ENCODE peak calls at places on chromosomes 13 and 19, in ten cellular contexts. One of them, this sample, is unnamed.
A peak's percentile ranks its signal among the peaks of the same experiment; 100 is the strongest.

GRCh38 chr19:48614436-48615144 is at the start of gene FAM83E:
- DNase-seq in activated T-cell treated with anti-CD3 and anti-CD28 coated beads for 1 hour: no peak
- DNase-seq in T-helper 2 cell: no peak
- DNase-seq in body of pancreas: peak; percentile 75
- DNase-seq in NCI-H748 treated with DMSO at 0.1 percent for 48 hours: no peak
- DNase-seq in pulmonary artery endothelial cell: no peak
- DNase-seq in stimulated activated CD4-positive, alpha-beta T cell treated with anti-CD3 and anti-CD28 coated beads, Interleukin-4, amount 100 ng/mL, for 1 hour: no peak
- DNase-seq in cardiac muscle cell: no peak
- DNase-seq in iPS-NIHi11: peak; percentile 85
- DNase-seq in breast epithelium: no peak
- DNase-seq in this sample: no peak

GRCh38 chr19:19587776-19588175 is 30.7 kb downstream of the PBX4 start:
- DNase-seq in T-helper 2 cell: no peak
- DNase-seq in NCI-H748 treated with DMSO at 0.1 percent for 48 hours: no peak
- DNase-seq in activated T-cell treated with anti-CD3 and anti-CD28 coated beads for 1 hour: no peak
- DNase-seq in cardiac muscle cell: no peak
- DNase-seq in iPS-NIHi11: no peak
- DNase-seq in body of pancreas: no peak
- DNase-seq in pulmonary artery endothelial cell: no peak
- DNase-seq in stimulated activated CD4-positive, alpha-beta T cell treated with anti-CD3 and anti-CD28 coated beads, Interleukin-4, amount 100 ng/mL, for 1 hour: no peak
- DNase-seq in breast epithelium: no peak
- DNase-seq in this sample: no peak

GRCh38 chr19:8120636-8121480 is 28.5 kb downstream of the FBN3 start:
- DNase-seq in NCI-H748 treated with DMSO at 0.1 percent for 48 hours: no peak
- DNase-seq in stimulated activated CD4-positive, alpha-beta T cell treated with anti-CD3 and anti-CD28 coated beads, Interleukin-4, amount 100 ng/mL, for 1 hour: no peak
- DNase-seq in activated T-cell treated with anti-CD3 and anti-CD28 coated beads for 1 hour: no peak
- DNase-seq in T-helper 2 cell: no peak
- DNase-seq in pulmonary artery endothelial cell: no peak
- DNase-seq in breast epithelium: no peak
- DNase-seq in cardiac muscle cell: no peak
- DNase-seq in iPS-NIHi11: peak; percentile 47
- DNase-seq in body of pancreas: no peak
- DNase-seq in this sample: no peak

GRCh38 chr13:21657538-21657937 is 13.3 kb upstream of the FGF9 start:
- DNase-seq in iPS-NIHi11: no peak
- DNase-seq in breast epithelium: no peak
- DNase-seq in cardiac muscle cell: peak; percentile 34
- DNase-seq in T-helper 2 cell: no peak
- DNase-seq in body of pancreas: no peak
- DNase-seq in pulmonary artery endothelial cell: no peak
- DNase-seq in NCI-H748 treated with DMSO at 0.1 percent for 48 hours: no peak
- DNase-seq in stimulated activated CD4-positive, alpha-beta T cell treated with anti-CD3 and anti-CD28 coated beads, Interleukin-4, amount 100 ng/mL, for 1 hour: no peak
- DNase-seq in activated T-cell treated with anti-CD3 and anti-CD28 coated beads for 1 hour: no peak
- DNase-seq in this sample: no peak

GRCh38 chr19:5503598-5503997 is 48.4 kb downstream of the ZNRF4 start:
- DNase-seq in pulmonary artery endothelial cell: no peak
- DNase-seq in T-helper 2 cell: no peak
- DNase-seq in body of pancreas: no peak
- DNase-seq in iPS-NIHi11: no peak
- DNase-seq in NCI-H748 treated with DMSO at 0.1 percent for 48 hours: no peak
- DNase-seq in breast epithelium: no peak
- DNase-seq in stimulated activated CD4-positive, alpha-beta T cell treated with anti-CD3 and anti-CD28 coated beads, Interleukin-4, amount 100 ng/mL, for 1 hour: no peak
- DNase-seq in cardiac muscle cell: no peak
- DNase-seq in activated T-cell treated with anti-CD3 and anti-CD28 coated beads for 1 hour: no peak
- DNase-seq in this sample: no peak

GRCh38 chr13:26179344-26179743 is 42.8 kb downstream of the RNF6 start:
- DNase-seq in T-helper 2 cell: no peak
- DNase-seq in activated T-cell treated with anti-CD3 and anti-CD28 coated beads for 1 hour: no peak
- DNase-seq in breast epithelium: no peak
- DNase-seq in pulmonary artery endothelial cell: no peak
- DNase-seq in body of pancreas: no peak
- DNase-seq in NCI-H748 treated with DMSO at 0.1 percent for 48 hours: no peak
- DNase-seq in stimulated activated CD4-positive, alpha-beta T cell treated with anti-CD3 and anti-CD28 coated beads, Interleukin-4, amount 100 ng/mL, for 1 hour: no peak
- DNase-seq in iPS-NIHi11: no peak
- DNase-seq in cardiac muscle cell: no peak
- DNase-seq in this sample: no peak

GRCh38 chr19:3770136-3771032 is 1.6 kb downstream of the RAX2 start:
- DNase-seq in body of pancreas: no peak
- DNase-seq in NCI-H748 treated with DMSO at 0.1 percent for 48 hours: no peak
- DNase-seq in stimulated activated CD4-positive, alpha-beta T cell treated with anti-CD3 and anti-CD28 coated beads, Interleukin-4, amount 100 ng/mL, for 1 hour: no peak
- DNase-seq in T-helper 2 cell: no peak
- DNase-seq in activated T-cell treated with anti-CD3 and anti-CD28 coated beads for 1 hour: no peak
- DNase-seq in iPS-NIHi11: peak; percentile 67
- DNase-seq in cardiac muscle cell: no peak
- DNase-seq in pulmonary artery endothelial cell: no peak
- DNase-seq in breast epithelium: no peak
- DNase-seq in this sample: no peak

GRCh38 chr13:44432595-44432994 is 59.0 kb downstream of the SERP2 start:
- DNase-seq in iPS-NIHi11: no peak
- DNase-seq in stimulated activated CD4-positive, alpha-beta T cell treated with anti-CD3 and anti-CD28 coated beads, Interleukin-4, amount 100 ng/mL, for 1 hour: no peak
- DNase-seq in T-helper 2 cell: no peak
- DNase-seq in body of pancreas: no peak
- DNase-seq in pulmonary artery endothelial cell: no peak
- DNase-seq in breast epithelium: no peak
- DNase-seq in cardiac muscle cell: no peak
- DNase-seq in NCI-H748 treated with DMSO at 0.1 percent for 48 hours: no peak
- DNase-seq in activated T-cell treated with anti-CD3 and anti-CD28 coated beads for 1 hour: no peak
- DNase-seq in this sample: no peak

GRCh38 chr19:38918526-38918925 is 6.5 kb upstream of the CCER2 start:
- DNase-seq in pulmonary artery endothelial cell: no peak
- DNase-seq in iPS-NIHi11: no peak
- DNase-seq in NCI-H748 treated with DMSO at 0.1 percent for 48 hours: no peak
- DNase-seq in stimulated activated CD4-positive, alpha-beta T cell treated with anti-CD3 and anti-CD28 coated beads, Interleukin-4, amount 100 ng/mL, for 1 hour: no peak
- DNase-seq in body of pancreas: no peak
- DNase-seq in breast epithelium: no peak
- DNase-seq in cardiac muscle cell: no peak
- DNase-seq in activated T-cell treated with anti-CD3 and anti-CD28 coated beads for 1 hour: no peak
- DNase-seq in T-helper 2 cell: no peak
- DNase-seq in this sample: peak; percentile 42

GRCh38 chr13:49814551-49815270 is 22.2 kb upstream of the KPNA3 start:
- DNase-seq in cardiac muscle cell: no peak
- DNase-seq in iPS-NIHi11: no peak
- DNase-seq in activated T-cell treated with anti-CD3 and anti-CD28 coated beads for 1 hour: no peak
- DNase-seq in stimulated activated CD4-positive, alpha-beta T cell treated with anti-CD3 and anti-CD28 coated beads, Interleukin-4, amount 100 ng/mL, for 1 hour: no peak
- DNase-seq in body of pancreas: no peak
- DNase-seq in pulmonary artery endothelial cell: no peak
- DNase-seq in T-helper 2 cell: no peak
- DNase-seq in NCI-H748 treated with DMSO at 0.1 percent for 48 hours: no peak
- DNase-seq in breast epithelium: no peak
- DNase-seq in this sample: no peak

GRCh38 chr13:48596128-48596429 is 57.6 kb upstream of the CYSLTR2 start:
- DNase-seq in breast epithelium: no peak
- DNase-seq in T-helper 2 cell: no peak
- DNase-seq in iPS-NIHi11: no peak
- DNase-seq in stimulated activated CD4-positive, alpha-beta T cell treated with anti-CD3 and anti-CD28 coated beads, Interleukin-4, amount 100 ng/mL, for 1 hour: no peak
- DNase-seq in cardiac muscle cell: no peak
- DNase-seq in body of pancreas: peak; percentile 60
- DNase-seq in pulmonary artery endothelial cell: no peak
- DNase-seq in NCI-H748 treated with DMSO at 0.1 percent for 48 hours: no peak
- DNase-seq in activated T-cell treated with anti-CD3 and anti-CD28 coated beads for 1 hour: no peak
- DNase-seq in this sample: no peak

GRCh38 chr13:47632311-47632710 is 368.8 kb downstream of the SUCLA2 start:
- DNase-seq in breast epithelium: no peak
- DNase-seq in NCI-H748 treated with DMSO at 0.1 percent for 48 hours: no peak
- DNase-seq in T-helper 2 cell: peak; percentile 22
- DNase-seq in stimulated activated CD4-positive, alpha-beta T cell treated with anti-CD3 and anti-CD28 coated beads, Interleukin-4, amount 100 ng/mL, for 1 hour: no peak
- DNase-seq in body of pancreas: no peak
- DNase-seq in activated T-cell treated with anti-CD3 and anti-CD28 coated beads for 1 hour: no peak
- DNase-seq in pulmonary artery endothelial cell: no peak
- DNase-seq in iPS-NIHi11: no peak
- DNase-seq in cardiac muscle cell: no peak
- DNase-seq in this sample: no peak

GRCh38 chr13:112161441-112162301 is 94.7 kb downstream of the SOX1 start:
- DNase-seq in body of pancreas: no peak
- DNase-seq in cardiac muscle cell: no peak
- DNase-seq in iPS-NIHi11: peak; percentile 79
- DNase-seq in pulmonary artery endothelial cell: no peak
- DNase-seq in breast epithelium: peak; percentile 14
- DNase-seq in T-helper 2 cell: no peak
- DNase-seq in activated T-cell treated with anti-CD3 and anti-CD28 coated beads for 1 hour: no peak
- DNase-seq in stimulated activated CD4-positive, alpha-beta T cell treated with anti-CD3 and anti-CD28 coated beads, Interleukin-4, amount 100 ng/mL, for 1 hour: no peak
- DNase-seq in NCI-H748 treated with DMSO at 0.1 percent for 48 hours: peak; percentile 13
- DNase-seq in this sample: no peak

GRCh38 chr19:5030822-5031221 is 61.9 kb downstream of the KDM4B start:
- DNase-seq in NCI-H748 treated with DMSO at 0.1 percent for 48 hours: no peak
- DNase-seq in iPS-NIHi11: no peak
- DNase-seq in breast epithelium: no peak
- DNase-seq in body of pancreas: no peak
- DNase-seq in activated T-cell treated with anti-CD3 and anti-CD28 coated beads for 1 hour: no peak
- DNase-seq in stimulated activated CD4-positive, alpha-beta T cell treated with anti-CD3 and anti-CD28 coated beads, Interleukin-4, amount 100 ng/mL, for 1 hour: no peak
- DNase-seq in pulmonary artery endothelial cell: no peak
- DNase-seq in T-helper 2 cell: no peak
- DNase-seq in cardiac muscle cell: no peak
- DNase-seq in this sample: no peak

GRCh38 chr13:53189162-53189561 is 160.5 kb downstream of the OLFM4 start:
- DNase-seq in body of pancreas: no peak
- DNase-seq in pulmonary artery endothelial cell: no peak
- DNase-seq in cardiac muscle cell: no peak
- DNase-seq in NCI-H748 treated with DMSO at 0.1 percent for 48 hours: no peak
- DNase-seq in activated T-cell treated with anti-CD3 and anti-CD28 coated beads for 1 hour: no peak
- DNase-seq in iPS-NIHi11: no peak
- DNase-seq in stimulated activated CD4-positive, alpha-beta T cell treated with anti-CD3 and anti-CD28 coated beads, Interleukin-4, amount 100 ng/mL, for 1 hour: no peak
- DNase-seq in breast epithelium: no peak
- DNase-seq in T-helper 2 cell: no peak
- DNase-seq in this sample: no peak

GRCh38 chr13:74839656-74840055 is 642.3 kb downstream of the TBC1D4 start:
- DNase-seq in breast epithelium: no peak
- DNase-seq in iPS-NIHi11: no peak
- DNase-seq in NCI-H748 treated with DMSO at 0.1 percent for 48 hours: no peak
- DNase-seq in pulmonary artery endothelial cell: no peak
- DNase-seq in cardiac muscle cell: peak; percentile 4
- DNase-seq in body of pancreas: no peak
- DNase-seq in activated T-cell treated with anti-CD3 and anti-CD28 coated beads for 1 hour: no peak
- DNase-seq in T-helper 2 cell: no peak
- DNase-seq in stimulated activated CD4-positive, alpha-beta T cell treated with anti-CD3 and anti-CD28 coated beads, Interleukin-4, amount 100 ng/mL, for 1 hour: no peak
- DNase-seq in this sample: no peak

GRCh38 chr13:110634558-110634957 is 19.2 kb downstream of the NAXD start:
- DNase-seq in NCI-H748 treated with DMSO at 0.1 percent for 48 hours: no peak
- DNase-seq in T-helper 2 cell: no peak
- DNase-seq in pulmonary artery endothelial cell: no peak
- DNase-seq in activated T-cell treated with anti-CD3 and anti-CD28 coated beads for 1 hour: no peak
- DNase-seq in body of pancreas: no peak
- DNase-seq in stimulated activated CD4-positive, alpha-beta T cell treated with anti-CD3 and anti-CD28 coated beads, Interleukin-4, amount 100 ng/mL, for 1 hour: no peak
- DNase-seq in iPS-NIHi11: no peak
- DNase-seq in breast epithelium: no peak
- DNase-seq in cardiac muscle cell: peak; percentile 81
- DNase-seq in this sample: no peak

GRCh38 chr19:18633321-18633720 is 3.5 kb upstream of the KLHL26 start:
- DNase-seq in pulmonary artery endothelial cell: no peak
- DNase-seq in cardiac muscle cell: no peak
- DNase-seq in T-helper 2 cell: no peak
- DNase-seq in activated T-cell treated with anti-CD3 and anti-CD28 coated beads for 1 hour: no peak
- DNase-seq in breast epithelium: no peak
- DNase-seq in NCI-H748 treated with DMSO at 0.1 percent for 48 hours: no peak
- DNase-seq in iPS-NIHi11: no peak
- DNase-seq in body of pancreas: peak; percentile 61
- DNase-seq in stimulated activated CD4-positive, alpha-beta T cell treated with anti-CD3 and anti-CD28 coated beads, Interleukin-4, amount 100 ng/mL, for 1 hour: no peak
- DNase-seq in this sample: no peak